ENCODE peak calls at places on chromosome 22, in five cellular contexts. One of them, this sample, is unnamed.

GRCh38 chr22:39724390-39724789 is 153.8 kb downstream of the CACNA1I start:
- DNase-seq in tibial nerve: no peak
- DNase-seq in cardiac muscle cell: no peak
- DNase-seq in IMR-90: no peak
- DNase-seq in CD4-positive, alpha-beta T cell: no peak
- DNase-seq in this sample: no peak

GRCh38 chr22:41687901-41688364 is 734 bp downstream of the SNU13 start:
- DNase-seq in tibial nerve: peak
- DNase-seq in cardiac muscle cell: peak
- DNase-seq in IMR-90: peak
- DNase-seq in CD4-positive, alpha-beta T cell: no peak
- DNase-seq in this sample: no peak

GRCh38 chr22:37492428-37493344 is 6.5 kb upstream of the MFNG start:
- DNase-seq in tibial nerve: peak
- DNase-seq in cardiac muscle cell: peak
- DNase-seq in IMR-90: peak
- DNase-seq in CD4-positive, alpha-beta T cell: peak
- DNase-seq in this sample: no peak

GRCh38 chr22:26666035-26666338 is 8.6 kb downstream of the MIAT start:
- DNase-seq in tibial nerve: no peak
- DNase-seq in cardiac muscle cell: no peak
- DNase-seq in IMR-90: peak
- DNase-seq in CD4-positive, alpha-beta T cell: no peak
- DNase-seq in this sample: no peak

GRCh38 chr22:38177926-38178604 is 3.6 kb downstream of the PLA2G6 start:
- DNase-seq in tibial nerve: peak
- DNase-seq in cardiac muscle cell: peak
- DNase-seq in IMR-90: peak
- DNase-seq in CD4-positive, alpha-beta T cell: no peak
- DNase-seq in this sample: no peak

GRCh38 chr22:38080847-38081635 is 2.9 kb downstream of the SLC16A8 start:
- DNase-seq in tibial nerve: no peak
- DNase-seq in cardiac muscle cell: peak
- DNase-seq in IMR-90: peak
- DNase-seq in CD4-positive, alpha-beta T cell: no peak
- DNase-seq in this sample: no peak

GRCh38 chr22:21455334-21456089 is 11.7 kb upstream of the TMEM191C start:
- DNase-seq in tibial nerve: no peak
- DNase-seq in cardiac muscle cell: no peak
- DNase-seq in IMR-90: no peak
- DNase-seq in CD4-positive, alpha-beta T cell: peak
- DNase-seq in this sample: no peak

GRCh38 chr22:20526628-20527355 is 19.4 kb downstream of the MED15 start:
- DNase-seq in tibial nerve: no peak
- DNase-seq in cardiac muscle cell: peak
- DNase-seq in IMR-90: peak
- DNase-seq in CD4-positive, alpha-beta T cell: no peak
- DNase-seq in this sample: no peak

GRCh38 chr22:48396785-48397530 is 1430.7 kb downstream of the BRD1 start:
- DNase-seq in tibial nerve: no peak
- DNase-seq in cardiac muscle cell: no peak
- DNase-seq in IMR-90: no peak
- DNase-seq in CD4-positive, alpha-beta T cell: no peak
- DNase-seq in this sample: no peak

GRCh38 chr22:22687638-22688500 is 43.5 kb downstream of the GGTLC2 start:
- DNase-seq in tibial nerve: peak
- DNase-seq in cardiac muscle cell: peak
- DNase-seq in IMR-90: peak
- DNase-seq in CD4-positive, alpha-beta T cell: no peak
- DNase-seq in this sample: no peak

GRCh38 chr22:38038426-38038825 is 18.8 kb upstream of the PICK1 start:
- DNase-seq in tibial nerve: no peak
- DNase-seq in cardiac muscle cell: no peak
- DNase-seq in IMR-90: no peak
- DNase-seq in CD4-positive, alpha-beta T cell: no peak
- DNase-seq in this sample: peak

GRCh38 chr22:38317995-38318715 is 922 bp upstream of the CSNK1E start:
- DNase-seq in tibial nerve: peak
- DNase-seq in cardiac muscle cell: peak
- DNase-seq in IMR-90: peak
- DNase-seq in CD4-positive, alpha-beta T cell: no peak
- DNase-seq in this sample: no peak

GRCh38 chr22:19634576-19634975 is 79.7 kb upstream of the SEPTIN5 start:
- DNase-seq in tibial nerve: no peak
- DNase-seq in cardiac muscle cell: no peak
- DNase-seq in IMR-90: no peak
- DNase-seq in CD4-positive, alpha-beta T cell: no peak
- DNase-seq in this sample: no peak

GRCh38 chr22:40190501-40190900 is 12.8 kb downstream of the TNRC6B start:
- DNase-seq in tibial nerve: no peak
- DNase-seq in cardiac muscle cell: no peak
- DNase-seq in IMR-90: no peak
- DNase-seq in CD4-positive, alpha-beta T cell: no peak
- DNase-seq in this sample: no peak

GRCh38 chr22:20720692-20721408 is 53.1 kb upstream of the SERPIND1 start:
- DNase-seq in tibial nerve: no peak
- DNase-seq in cardiac muscle cell: no peak
- DNase-seq in IMR-90: no peak
- DNase-seq in CD4-positive, alpha-beta T cell: no peak
- DNase-seq in this sample: no peak

GRCh38 chr22:45590262-45590661 is 81.4 kb upstream of the ATXN10 start:
- DNase-seq in tibial nerve: no peak
- DNase-seq in cardiac muscle cell: no peak
- DNase-seq in IMR-90: no peak
- DNase-seq in CD4-positive, alpha-beta T cell: no peak
- DNase-seq in this sample: no peak

GRCh38 chr22:23058481-23059336 is 11.6 kb upstream of the GNAZ start:
- DNase-seq in tibial nerve: no peak
- DNase-seq in cardiac muscle cell: no peak
- DNase-seq in IMR-90: no peak
- DNase-seq in CD4-positive, alpha-beta T cell: no peak
- DNase-seq in this sample: no peak

GRCh38 chr22:37300551-37301017 is 18.3 kb downstream of the CYTH4 start:
- DNase-seq in tibial nerve: no peak
- DNase-seq in cardiac muscle cell: no peak
- DNase-seq in IMR-90: no peak
- DNase-seq in CD4-positive, alpha-beta T cell: peak
- DNase-seq in this sample: peak

GRCh38 chr22:36435516-36436415 is 45.7 kb downstream of the TXN2 start:
- DNase-seq in tibial nerve: no peak
- DNase-seq in cardiac muscle cell: no peak
- DNase-seq in IMR-90: no peak
- DNase-seq in CD4-positive, alpha-beta T cell: peak
- DNase-seq in this sample: no peak

GRCh38 chr22:42844756-42845155 is 12.3 kb downstream of the ARFGAP3 start:
- DNase-seq in tibial nerve: no peak
- DNase-seq in cardiac muscle cell: peak
- DNase-seq in IMR-90: peak
- DNase-seq in CD4-positive, alpha-beta T cell: no peak
- DNase-seq in this sample: no peak

GRCh38 chr22:46863794-46864193 is 101.3 kb downstream of the TBC1D22A start:
- DNase-seq in tibial nerve: no peak
- DNase-seq in cardiac muscle cell: no peak
- DNase-seq in IMR-90: no peak
- DNase-seq in CD4-positive, alpha-beta T cell: no peak
- DNase-seq in this sample: no peak
- H3K27ac ChIP-seq in tibial nerve: no peak
- H3K27ac ChIP-seq in cardiac muscle cell: no peak
- H3K27ac ChIP-seq in IMR-90: no peak
- H3K27ac ChIP-seq in CD4-positive, alpha-beta T cell: no peak
- H3K27ac ChIP-seq in this sample: no peak

GRCh38 chr22:50193621-50194020 is 7.2 kb upstream of the SELENOO start:
- DNase-seq in tibial nerve: no peak
- DNase-seq in cardiac muscle cell: no peak
- DNase-seq in IMR-90: no peak
- DNase-seq in CD4-positive, alpha-beta T cell: no peak
- DNase-seq in this sample: no peak

GRCh38 chr22:50191041-50191740 is 5.5 kb downstream of the TRABD start:
- DNase-seq in tibial nerve: no peak
- DNase-seq in cardiac muscle cell: no peak
- DNase-seq in IMR-90: no peak
- DNase-seq in CD4-positive, alpha-beta T cell: peak
- DNase-seq in this sample: no peak

GRCh38 chr22:50190182-50190951 is 4.7 kb downstream of the TRABD start:
- DNase-seq in tibial nerve: no peak
- DNase-seq in cardiac muscle cell: peak
- DNase-seq in IMR-90: no peak
- DNase-seq in CD4-positive, alpha-beta T cell: peak
- DNase-seq in this sample: no peak

GRCh38 chr22:50192825-50193204 is 7.1 kb downstream of the TRABD start:
- DNase-seq in tibial nerve: no peak
- DNase-seq in cardiac muscle cell: no peak
- DNase-seq in IMR-90: no peak
- DNase-seq in CD4-positive, alpha-beta T cell: peak
- DNase-seq in this sample: no peak

GRCh38 chr22:50192056-50192824 is 6.5 kb downstream of the TRABD start:
- DNase-seq in tibial nerve: no peak
- DNase-seq in cardiac muscle cell: no peak
- DNase-seq in IMR-90: peak
- DNase-seq in CD4-positive, alpha-beta T cell: no peak
- DNase-seq in this sample: no peak
- H3K27ac ChIP-seq in tibial nerve: peak
- H3K27ac ChIP-seq in cardiac muscle cell: peak
- H3K27ac ChIP-seq in IMR-90: no peak
- H3K27ac ChIP-seq in CD4-positive, alpha-beta T cell: peak
- H3K27ac ChIP-seq in this sample: peak

DNA sequence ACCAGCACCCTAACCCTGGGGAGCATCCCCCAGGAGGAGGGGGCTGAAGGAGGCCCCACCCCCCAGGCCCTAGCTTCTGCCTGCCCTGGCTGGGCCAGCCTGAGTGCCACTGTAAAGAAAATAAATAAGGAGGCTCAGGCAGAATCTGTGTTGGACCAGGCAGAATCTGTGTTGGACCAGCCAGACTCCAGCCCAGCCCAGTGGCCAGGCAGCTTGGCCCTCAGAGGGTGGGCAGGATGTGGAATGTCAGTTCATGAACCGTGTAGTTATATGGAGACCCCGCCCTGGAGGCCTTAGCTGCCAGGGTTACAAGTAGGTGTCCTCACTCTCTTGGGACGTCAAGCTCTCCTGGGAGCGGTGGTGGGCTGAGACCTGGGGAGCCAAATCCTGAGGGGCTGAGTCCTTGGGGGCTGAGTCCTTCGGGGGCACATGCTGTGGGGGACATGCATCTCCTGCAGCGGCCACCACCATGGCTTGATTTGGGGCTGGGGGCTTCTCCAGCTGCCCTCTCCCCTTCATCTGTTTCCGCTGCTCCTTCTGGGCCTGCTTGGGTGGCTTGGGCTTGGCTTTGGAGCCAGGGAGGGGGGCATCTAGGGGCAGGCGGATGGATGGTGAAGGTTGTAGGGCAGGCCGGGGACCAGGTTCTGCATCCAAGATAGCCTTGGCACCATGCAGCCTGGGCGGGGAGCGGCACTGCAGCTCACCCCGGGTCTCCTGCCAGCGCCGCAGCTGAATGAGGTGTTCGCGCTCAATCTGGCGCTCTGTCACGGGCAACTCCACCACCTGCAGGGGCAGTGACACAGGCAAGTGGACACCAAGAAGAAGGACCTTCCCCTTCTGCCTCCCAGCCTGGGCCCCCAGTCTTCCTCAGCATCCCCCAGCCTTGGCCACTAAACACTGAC is 3.0 kb upstream of the CASTOR1 start:
- DNase-seq in tibial nerve: no peak
- DNase-seq in cardiac muscle cell: no peak
- DNase-seq in IMR-90: no peak
- DNase-seq in CD4-positive, alpha-beta T cell: no peak
- DNase-seq in this sample: no peak
- H3K27ac ChIP-seq in tibial nerve: peak
- H3K27ac ChIP-seq in cardiac muscle cell: no peak
- H3K27ac ChIP-seq in IMR-90: no peak
- H3K27ac ChIP-seq in CD4-positive, alpha-beta T cell: no peak
- H3K27ac ChIP-seq in this sample: peak

GRCh38 chr22:24481641-24482040 is 13.5 kb upstream of the UPB1 start:
- DNase-seq in tibial nerve: no peak
- DNase-seq in cardiac muscle cell: no peak
- DNase-seq in IMR-90: no peak
- DNase-seq in CD4-positive, alpha-beta T cell: no peak
- DNase-seq in this sample: no peak
- H3K27ac ChIP-seq in tibial nerve: no peak
- H3K27ac ChIP-seq in cardiac muscle cell: no peak
- H3K27ac ChIP-seq in IMR-90: no peak
- H3K27ac ChIP-seq in CD4-positive, alpha-beta T cell: no peak
- H3K27ac ChIP-seq in this sample: no peak

GRCh38 chr22:46735747-46736608 is 2.1 kb downstream of the CERK start:
- DNase-seq in tibial nerve: no peak
- DNase-seq in cardiac muscle cell: no peak
- DNase-seq in IMR-90: no peak
- DNase-seq in CD4-positive, alpha-beta T cell: peak
- DNase-seq in this sample: no peak

GRCh38 chr22:46736705-46737104 is 1.3 kb downstream of the CERK start:
- DNase-seq in tibial nerve: no peak
- DNase-seq in cardiac muscle cell: no peak
- DNase-seq in IMR-90: no peak
- DNase-seq in CD4-positive, alpha-beta T cell: no peak
- DNase-seq in this sample: no peak

GRCh38 chr22:46737976-46738641 is at the start of gene CERK:
- DNase-seq in tibial nerve: peak
- DNase-seq in cardiac muscle cell: peak
- DNase-seq in IMR-90: peak
- DNase-seq in CD4-positive, alpha-beta T cell: peak
- DNase-seq in this sample: peak

GRCh38 chr22:46738642-46738960 is 549 bp upstream of the CERK start:
- DNase-seq in tibial nerve: no peak
- DNase-seq in cardiac muscle cell: no peak
- DNase-seq in IMR-90: no peak
- DNase-seq in CD4-positive, alpha-beta T cell: peak
- DNase-seq in this sample: no peak

DNA sequence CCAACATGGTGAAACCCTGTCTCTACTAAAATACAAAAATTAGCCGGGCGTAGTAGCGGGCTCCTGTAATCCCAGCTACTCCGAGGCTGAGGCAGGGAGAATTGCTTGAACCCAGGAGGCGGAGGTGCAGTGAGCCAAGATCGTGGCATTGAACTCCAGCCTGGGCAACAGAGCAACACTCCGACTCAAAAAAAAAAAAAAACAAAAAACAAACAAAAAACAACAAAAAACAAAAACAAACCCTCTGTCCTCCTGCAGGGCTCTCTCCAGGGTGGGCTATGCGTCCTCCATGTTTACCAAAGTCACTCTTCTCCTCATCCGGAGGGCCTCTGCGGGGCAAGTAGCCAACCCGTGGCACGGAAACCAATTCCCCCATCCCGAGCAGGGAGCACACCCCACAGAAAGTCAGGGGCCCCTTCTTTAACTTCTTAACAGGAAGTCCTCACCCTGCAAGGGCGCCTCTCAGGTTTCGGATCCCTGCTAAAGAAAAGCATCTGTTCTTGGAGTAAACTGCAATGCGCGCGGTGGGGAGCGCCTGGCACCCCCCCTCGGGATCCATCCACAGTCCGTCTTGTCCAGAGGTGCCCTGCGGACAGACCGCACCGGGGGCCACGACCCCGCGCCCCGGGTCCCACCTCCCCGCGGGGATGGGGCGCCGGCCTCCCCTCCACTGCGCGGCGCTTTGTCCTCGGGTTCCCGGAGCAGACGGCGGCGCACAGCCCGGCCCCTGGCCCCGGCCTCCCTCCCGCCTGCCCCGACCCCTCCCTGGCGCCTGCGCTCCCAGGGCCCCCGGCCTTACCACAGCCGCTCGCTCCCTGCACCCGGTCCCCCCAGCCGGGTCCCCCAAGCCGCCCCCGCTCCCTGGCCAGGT is 712 bp downstream of the CERK start:
- DNase-seq in tibial nerve: no peak
- DNase-seq in cardiac muscle cell: peak
- DNase-seq in IMR-90: peak
- DNase-seq in CD4-positive, alpha-beta T cell: peak
- DNase-seq in this sample: no peak
- H3K27ac ChIP-seq in tibial nerve: peak
- H3K27ac ChIP-seq in cardiac muscle cell: peak
- H3K27ac ChIP-seq in IMR-90: peak
- H3K27ac ChIP-seq in CD4-positive, alpha-beta T cell: peak
- H3K27ac ChIP-seq in this sample: peak

This sample was measured in substantia nigra.